ENCODE peak calls at places on chromosome 17, in four cellular contexts. J is sigmoid colon, X is AG10803, U is heart left ventricle. P is an unnamed sample.

GRCh38 chr17:76414334-76415295 is 30.2 kb downstream of the SPHK1 start:
- DNase-seq in J (peak; percentile 86), X (peak; percentile 68), U (peak; percentile 91), P (no peak)

GRCh38 chr17:17170346-17170976 is 35.7 kb downstream of the PLD6 start:
- DNase-seq in U (peak; percentile 25), J (no peak), X (peak; percentile 75), P (peak; percentile 73)

GRCh38 chr17:37516131-37516561 is 26.5 kb downstream of the DUSP14 start:
- DNase-seq in U (no peak), J (no peak), X (peak; percentile 51), P (peak; percentile 48)

GRCh38 chr17:28426081-28426519 is 20.1 kb upstream of the SLC46A1 start:
- DNase-seq in J (no peak), U (no peak), X (no peak), P (peak; percentile 19)

GRCh38 chr17:17355426-17355825 is 52.3 kb downstream of the NT5M start:
- DNase-seq in J (peak; percentile 50), U (peak; percentile 48), X (no peak), P (no peak)

GRCh38 chr17:66965801-66966528 is 1.5 kb downstream of the CACNG4 start:
- DNase-seq in U (peak; percentile 41), J (no peak), X (no peak), P (no peak)

GRCh38 chr17:7313890-7314718 is 1.1 kb downstream of the GPS2 start:
- DNase-seq in X (peak; percentile 20), J (no peak), U (no peak), P (no peak)

GRCh38 chr17:27747462-27748359 is 52.6 kb downstream of the NOS2 start:
- DNase-seq in X (no peak), U (no peak), J (no peak), P (no peak)

GRCh38 chr17:29155966-29156338 is 24.2 kb downstream of the MYO18A start:
- DNase-seq in U (no peak), J (no peak), X (peak; percentile 68), P (no peak)

GRCh38 chr17:11511696-11512095 is 86.6 kb upstream of the DNAH9 start:
- DNase-seq in X (no peak), U (no peak), J (no peak), P (no peak)

GRCh38 chr17:50060951-50061712 is 5.2 kb downstream of the ITGA3 start:
- DNase-seq in U (peak; percentile 87), X (peak; percentile 78), J (peak; percentile 97), P (peak; percentile 65)

GRCh38 chr17:22507823-22508222 is 815.5 kb downstream of the KCNJ18 start:
- DNase-seq in U (no peak), J (no peak), X (no peak), P (no peak)

GRCh38 chr17:79861371-79862216 is 22.4 kb upstream of the CBX4 start:
- DNase-seq in X (no peak), J (no peak), U (no peak), P (no peak)

GRCh38 chr17:7285679-7286078 is 4.2 kb downstream of the SLC2A4 start:
- DNase-seq in J (no peak), X (no peak), U (no peak), P (no peak)

GRCh38 chr17:56898874-56899273 is 15.0 kb downstream of the TRIM25 start:
- DNase-seq in X (no peak), J (no peak), U (no peak), P (no peak)

GRCh38 chr17:6427284-6427781 is 7.6 kb downstream of the AIPL1 start:
- DNase-seq in J (no peak), U (no peak), X (peak; percentile 42), P (no peak)

GRCh38 chr17:1703063-1703462 is 7.1 kb downstream of the TLCD2 start:
- DNase-seq in J (no peak), U (no peak), X (no peak), P (no peak)

GRCh38 chr17:50354198-50354597 is 8.3 kb downstream of the XYLT2 start:
- DNase-seq in U (no peak), J (peak; percentile 54), X (no peak), P (no peak)

GRCh38 chr17:927611-928461 is 51.7 kb downstream of the NXN start:
- DNase-seq in J (peak; percentile 82), X (peak; percentile 98), U (no peak), P (peak; percentile 94)

GRCh38 chr17:17784599-17785264 is 52.1 kb downstream of the SREBF1 start:
- DNase-seq in J (no peak), X (no peak), U (no peak), P (no peak)

GRCh38 chr17:65813306-65813705 is 251.9 kb upstream of the AXIN2 start:
- DNase-seq in X (peak; percentile 79), J (no peak), U (no peak), P (peak; percentile 4)

GRCh38 chr17:66555605-66556004 is 253.2 kb downstream of the PRKCA start:
- DNase-seq in X (no peak), J (no peak), U (no peak), P (no peak)

GRCh38 chr17:51014129-51014528 is 106.5 kb downstream of the SPAG9 start:
- DNase-seq in J (no peak), X (no peak), U (no peak), P (no peak)

GRCh38 chr17:72358465-72358864 is 237.6 kb downstream of the SOX9 start:
- DNase-seq in U (no peak), J (no peak), X (peak; percentile 88), P (peak; percentile 95)

GRCh38 chr17:76142044-76143041 is 1.3 kb upstream of the FOXJ1 start:
- DNase-seq in X (no peak), J (peak; percentile 40), U (no peak), P (no peak)

GRCh38 chr17:1008008-1008761 is 11.3 kb downstream of the TIMM22 start:
- DNase-seq in U (peak; percentile 73), X (peak; percentile 34), J (peak; percentile 74), P (no peak)

GRCh38 chr17:17528696-17529652 is 32.8 kb upstream of the RASD1 start:
- DNase-seq in U (peak; percentile 44), X (no peak), J (no peak), P (no peak)

GRCh38 chr17:32516940-32517711 is 30.3 kb downstream of the CDK5R1 start:
- DNase-seq in X (no peak), U (no peak), J (peak; percentile 35), P (no peak)

GRCh38 chr17:72538921-72539352 is 418.1 kb downstream of the SOX9 start:
- DNase-seq in J (no peak), U (no peak), X (no peak), P (no peak)

GRCh38 chr17:55089955-55090573 is 121.5 kb downstream of the STXBP4 start:
- DNase-seq in J (no peak), U (no peak), X (no peak), P (peak; percentile 36)

GRCh38 chr17:46865100-46865499 is 13.7 kb downstream of the WNT9B start:
- DNase-seq in X (peak; percentile 86), U (no peak), J (no peak), P (no peak)

GRCh38 chr17:8740486-8740885 is 4.2 kb downstream of the CCDC42 start:
- DNase-seq in X (no peak), U (no peak), J (no peak), P (no peak)

GRCh38 chr17:43924558-43924957 is 17.2 kb upstream of the MPP2 start:
- DNase-seq in J (no peak), X (no peak), U (no peak), P (peak; percentile 11)

GRCh38 chr17:34584805-34585416 is 5.5 kb downstream of the TMEM132E start:
- DNase-seq in X (peak; percentile 13), J (no peak), U (no peak), P (peak; percentile 28)

GRCh38 chr17:76957600-76958464 is 89.6 kb downstream of the MGAT5B start:
- DNase-seq in U (peak; percentile 22), X (peak; percentile 9), J (no peak), P (no peak)

GRCh38 chr17:15377608-15378007 is 36.2 kb upstream of the TEKT3 start:
- DNase-seq in X (peak; percentile 77), U (no peak), J (no peak), P (no peak)

GRCh38 chr17:63740464-63741181 is 976 bp downstream of the STRADA start:
- DNase-seq in U (no peak), X (peak; percentile 13), J (no peak), P (peak; percentile 55)

DNA sequence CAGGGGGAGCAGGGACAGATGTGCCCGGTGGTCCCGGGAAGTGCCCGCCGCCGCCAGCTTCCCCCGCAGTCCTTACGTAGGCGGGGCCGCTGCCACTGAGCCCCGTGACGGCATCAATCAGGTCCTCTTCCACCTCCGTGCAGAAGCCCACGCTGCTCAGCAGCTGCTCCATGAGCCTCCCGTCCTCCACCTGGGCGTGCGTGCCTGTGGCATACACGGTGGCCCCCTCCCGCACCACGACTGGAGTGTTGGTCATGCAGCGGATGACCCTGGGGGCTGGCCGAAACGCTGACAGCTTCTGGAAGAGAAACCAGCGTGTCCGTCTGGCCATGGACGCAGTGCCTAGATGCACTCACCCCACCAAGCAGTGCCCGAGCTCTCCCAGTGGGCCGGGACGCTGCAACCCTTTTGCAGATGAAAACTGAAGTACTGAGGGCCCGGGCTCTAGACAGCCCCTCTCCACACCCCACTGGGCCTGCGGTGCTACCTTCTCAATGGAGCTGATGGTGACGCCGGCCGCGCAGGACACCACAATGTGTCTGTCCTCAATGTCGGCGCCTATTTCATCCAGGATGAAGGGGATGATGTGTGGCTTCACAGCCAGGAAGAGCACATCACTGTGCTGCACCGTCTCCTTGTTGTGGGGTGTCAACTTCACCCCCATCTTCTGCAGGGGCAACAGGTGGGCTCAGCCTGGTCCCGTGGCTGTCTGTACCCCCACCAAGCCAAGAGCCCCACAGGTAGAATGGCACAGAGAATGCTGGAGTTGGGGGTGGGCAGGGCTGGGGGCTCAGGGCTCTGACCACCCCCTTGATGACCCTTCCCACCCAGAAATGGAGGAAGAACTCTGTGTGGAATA is 2.0 kb downstream of the PYCR1 start:
- DNase-seq in J (no peak), X (no peak), U (no peak), P (no peak)
- H3K4me3 ChIP-seq in J (no peak overlapping the region), X (peak overlapping the region; percentile 53), U (no peak overlapping the region), P (no peak overlapping the region)

GRCh38 chr17:78144146-78144719 is 2.0 kb upstream of the C17orf99 start:
- DNase-seq in J (peak; percentile 91), X (peak; percentile 38), U (peak; percentile 92), P (peak; percentile 51)
- TF ChIP-seq CTCF in J (no peak), X (no peak), U (no peak), P (no peak)

GRCh38 chr17:58280480-58281217 is at the start of gene MPO:
- DNase-seq in X (no peak), J (no peak), U (no peak), P (no peak)
- H3K4me3 ChIP-seq in X (no peak within 1 kb of the TSS), J (no peak within 1 kb of the TSS), U (no peak within 1 kb of the TSS), P (no peak within 1 kb of the TSS)

GRCh38 chr17:41910701-41911391 is 7.9 kb downstream of the ACLY start:
- DNase-seq in J (no peak), U (no peak), X (peak; percentile 96), P (peak; percentile 86)
- TF ChIP-seq CTCF in J (no peak), U (no peak), X (peak; percentile 1), P (no peak)